ENCODE peak calls at places on chromosomes 4 and X, in nine cellular contexts. H, F, B, Q, I, N, Z, S and G are unnamed samples.

GRCh38 chr4:43132010-43132582 is 239.6 kb downstream of the GRXCR1 start:
- DNase-seq in Q (peak; percentile 1), B (peak; percentile 62), H (peak; percentile 65), Z (no peak), N (peak; percentile 79), F (peak; percentile 14), I (peak; percentile 64), S (no peak), G (peak; percentile 72)

GRCh38 chrX:57977992-57978391 is 67.7 kb upstream of the ZXDA start:
- DNase-seq in Q (no peak), N (no peak), H (no peak), I (no peak), S (no peak), B (no peak), F (no peak), Z (no peak), G (no peak)

GRCh38 chrX:2875798-2876399 is 47.2 kb downstream of the GYG2 start:
- DNase-seq in F (no peak), S (no peak), Z (no peak), I (peak; percentile 20), H (no peak), N (peak; percentile 19), B (no peak), Q (no peak), G (no peak)

GRCh38 chrX:119757979-119758681 is at the start of gene SOWAHD:
- DNase-seq in H (no peak), B (peak; percentile 69), N (no peak), Z (peak; percentile 64), I (peak; percentile 66), S (no peak), F (peak; percentile 38), Q (no peak), G (peak; percentile 74)

GRCh38 chr4:146417822-146418221 is 103.9 kb downstream of the SLC10A7 start:
- DNase-seq in I (no peak), B (no peak), Z (no peak), N (no peak), S (no peak), Q (no peak), H (no peak), F (no peak), G (no peak)

GRCh38 chr4:102403115-102403514 is 57.8 kb upstream of the SLC39A8 start:
- DNase-seq in Q (no peak), F (no peak), Z (no peak), H (no peak), I (no peak), B (no peak), S (no peak), N (no peak), G (no peak)

GRCh38 chr4:146520894-146521542 is 722 bp downstream of the SLC10A7 start:
- DNase-seq in Z (no peak), I (peak; percentile 70), S (no peak), B (no peak), N (peak; percentile 63), H (peak; percentile 81), Q (peak; percentile 28), F (no peak), G (no peak)

GRCh38 chrX:39677987-39678840 is 419.5 kb downstream of the BCOR start:
- DNase-seq in N (no peak), B (no peak), H (peak; percentile 15), S (no peak), F (peak; percentile 23), Z (no peak), I (no peak), Q (no peak), G (no peak)

GRCh38 chr4:10086506-10087120 is 30.0 kb downstream of the WDR1 start:
- DNase-seq in B (peak; percentile 42), N (no peak), S (no peak), H (no peak), F (peak; percentile 13), Q (no peak), Z (peak; percentile 51), I (no peak), G (peak; percentile 58)

GRCh38 chr4:113849771-113850170 is 88.2 kb upstream of the CAMK2D start:
- DNase-seq in H (peak; percentile 51), N (peak; percentile 66), Q (peak; percentile 52), F (peak; percentile 37), S (no peak), B (peak; percentile 42), Z (no peak), I (no peak), G (no peak)

GRCh38 chr4:53476232-53477037 is 99.0 kb downstream of the FIP1L1 start:
- DNase-seq in Q (peak; percentile 98), H (peak; percentile 99), F (no peak), N (peak; percentile 100), B (peak; percentile 80), Z (no peak), S (no peak), I (peak; percentile 98), G (no peak)

GRCh38 chrX:129782015-129782495 is 2.3 kb downstream of the SASH3 start:
- DNase-seq in I (no peak), Z (no peak), Q (no peak), B (no peak), F (no peak), H (no peak), S (no peak), N (no peak), G (no peak)

GRCh38 chr4:173174184-173175156 is 5.9 kb downstream of the GALNT7 start:
- DNase-seq in Q (no peak), H (no peak), Z (no peak), S (no peak), I (no peak), F (no peak), B (no peak), N (no peak), G (no peak)

GRCh38 chr4:1566838-1567518 is 117.1 kb downstream of the FAM53A start:
- DNase-seq in H (no peak), S (no peak), B (peak; percentile 36), F (no peak), Q (no peak), I (no peak), Z (peak; percentile 42), N (no peak), G (peak; percentile 56)

GRCh38 chr4:169179609-169180526 is 90.9 kb downstream of the SH3RF1 start:
- DNase-seq in H (peak; percentile 53), S (no peak), F (no peak), B (no peak), Z (no peak), I (peak; percentile 71), N (no peak), Q (no peak), G (no peak)

GRCh38 chrX:69991685-69992084 is 58.1 kb downstream of the AWAT2 start:
- DNase-seq in N (no peak), S (no peak), Q (no peak), B (no peak), I (no peak), H (no peak), Z (no peak), F (no peak), G (no peak)

DNA sequence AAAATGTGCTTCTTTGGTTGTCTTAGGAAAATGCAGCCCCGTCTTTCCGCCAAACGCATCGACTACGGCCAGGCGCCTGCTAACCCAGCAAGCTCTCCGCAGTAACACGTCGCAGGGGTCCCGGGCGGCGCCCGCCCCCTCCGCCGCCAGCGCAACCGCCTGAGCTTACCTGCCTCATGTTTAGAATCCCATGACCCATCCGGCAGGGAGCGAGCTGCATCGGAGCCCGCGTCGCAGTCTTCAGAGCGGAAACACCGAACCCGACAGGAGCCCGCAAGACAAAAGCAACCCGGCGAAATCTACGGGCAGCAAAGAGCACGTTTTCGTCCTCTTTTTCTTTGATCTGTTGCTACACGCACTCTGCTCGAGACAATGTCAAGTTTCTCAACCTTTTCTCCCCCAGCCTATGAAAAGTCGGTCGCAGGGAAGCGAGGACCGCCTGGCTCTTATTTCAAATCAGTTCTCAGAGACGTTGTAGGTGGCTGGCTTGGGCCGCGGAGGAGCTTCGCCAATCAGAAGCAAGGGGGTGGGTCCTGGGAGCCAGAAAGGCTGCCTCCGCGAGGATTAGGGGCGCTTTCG is at the start of gene MID1:
- DNase-seq in B (peak; percentile 69), N (peak; percentile 78), S (no peak), I (peak; percentile 89), Z (peak; percentile 75), F (peak; percentile 63), Q (peak; percentile 74), H (peak; percentile 85), G (peak; percentile 80)
- H3K4me3 ChIP-seq in B (peak within 1 kb of the TSS; percentile 45), N (peak within 1 kb of the TSS; percentile 67), S (peak within 1 kb of the TSS; percentile 62), I (peak within 1 kb of the TSS; percentile 88), Z (peak within 1 kb of the TSS; percentile 53), F (peak within 1 kb of the TSS; percentile 75), Q (peak within 1 kb of the TSS; percentile 81), H (peak within 1 kb of the TSS; percentile 62), G (peak within 1 kb of the TSS; percentile 52)

DNA sequence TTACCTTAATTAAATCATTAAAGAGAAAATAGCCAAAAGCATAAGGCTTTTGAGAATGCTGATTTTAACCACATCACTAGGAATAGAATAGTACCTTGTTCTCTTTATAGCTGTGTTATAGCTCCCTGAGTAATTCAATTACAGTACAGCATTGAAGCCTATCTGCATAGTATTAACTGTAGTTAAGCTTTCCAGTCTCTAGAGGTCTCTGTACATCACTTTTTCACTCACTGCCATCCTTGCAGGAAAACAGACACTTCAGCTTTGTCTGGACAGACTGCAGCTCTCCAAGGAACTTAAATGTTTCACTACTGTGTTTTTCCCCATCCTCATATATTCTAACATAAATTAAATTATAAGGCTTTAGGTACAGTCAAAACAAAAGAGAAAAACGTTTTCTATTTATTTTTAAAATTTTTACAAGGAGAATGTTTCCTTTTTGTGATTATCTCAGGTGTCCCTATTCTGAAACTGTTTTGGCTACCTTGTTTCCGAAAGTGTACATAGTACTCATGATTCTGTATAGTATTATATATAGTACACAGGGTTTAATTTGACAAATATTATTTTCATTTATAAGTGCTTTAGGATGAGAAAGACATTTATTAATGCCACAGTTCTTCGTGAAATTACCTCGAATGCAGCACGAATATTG is 407.9 kb downstream of the PCDH18 start:
- DNase-seq in Q (peak; percentile 71), H (peak; percentile 55), S (no peak), N (peak; percentile 85), Z (no peak), B (no peak), F (no peak), I (peak; percentile 88), G (no peak)
- H3K4me3 ChIP-seq in Q (peak overlapping the region; percentile 52), H (peak overlapping the region; percentile 55), S (peak overlapping the region; percentile 31), N (peak overlapping the region; percentile 42), Z (no peak overlapping the region), B (peak overlapping the region; percentile 72), F (peak overlapping the region; percentile 56), I (peak overlapping the region; percentile 88), G (peak overlapping the region; percentile 24)

GRCh38 chrX:151870603-151871002 is 42.1 kb upstream of the MAGEA4 start:
- DNase-seq in H (peak; percentile 93), I (peak; percentile 66), S (no peak), B (no peak), F (no peak), Z (no peak), N (peak; percentile 87), Q (peak; percentile 69), G (no peak)
- H3K4me3 ChIP-seq in H (no peak overlapping the region), I (peak overlapping the region; percentile 28), S (no peak overlapping the region), B (no peak overlapping the region), F (no peak overlapping the region), Z (no peak overlapping the region), N (no peak overlapping the region), Q (no peak overlapping the region), G (no peak overlapping the region)

DNA sequence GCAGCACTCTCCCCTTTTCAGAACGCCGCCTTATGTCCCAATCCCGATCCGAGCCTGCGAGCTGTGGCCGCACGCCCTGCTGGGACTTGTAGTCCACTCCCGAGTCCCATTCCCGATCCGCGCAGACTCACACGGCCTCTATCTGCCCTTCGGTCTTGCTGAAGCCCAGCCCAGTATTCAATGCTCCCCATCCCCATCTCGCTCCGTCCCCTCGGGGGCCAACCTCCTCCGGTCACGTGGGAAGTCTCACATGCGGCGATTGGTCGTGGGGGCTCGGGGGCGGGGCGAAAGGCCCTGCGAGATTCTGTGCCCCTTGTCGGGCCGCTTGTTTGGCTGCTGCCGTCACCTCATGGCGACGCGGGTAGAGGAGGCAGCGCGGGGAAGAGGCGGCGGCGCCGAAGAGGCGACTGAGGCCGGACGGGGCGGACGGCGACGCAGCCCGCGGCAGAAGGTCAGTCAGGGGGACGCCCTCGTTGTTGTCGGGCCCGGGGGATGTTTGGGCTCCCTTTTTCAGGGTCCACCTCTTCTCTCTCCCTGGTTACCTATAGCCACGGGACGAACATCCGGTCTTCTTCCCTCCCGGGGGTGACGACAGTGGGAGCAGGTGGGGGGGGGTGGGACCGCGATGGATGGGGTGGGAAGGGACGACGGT is at the start of gene TXLNG:
- DNase-seq in S (peak; percentile 98), Q (peak; percentile 96), I (peak; percentile 100), H (peak; percentile 100), F (peak; percentile 95), N (peak; percentile 99), Z (peak; percentile 99), B (peak; percentile 100), G (peak; percentile 97)
- H3K4me3 ChIP-seq in S (peak within 1 kb of the TSS; percentile 74), Q (peak within 1 kb of the TSS; percentile 66), I (peak within 1 kb of the TSS; percentile 91), H (peak within 1 kb of the TSS; percentile 69), F (peak within 1 kb of the TSS; percentile 76), N (peak within 1 kb of the TSS; percentile 90), Z (peak within 1 kb of the TSS; percentile 81), B (peak within 1 kb of the TSS; percentile 78), G (peak within 1 kb of the TSS; percentile 60)